ENCODE peak calls at places on chromosomes 4 and X, in six cellular contexts. N is testis, C is fibroblast of lung, M is tibial artery, E is RWPE2, K is PC-9. I is an unnamed sample. For H3K9me3, the result is how much of the 10 kb centered on the place peaks cover.

GRCh38 chr4:6991771-6992557 is 51.2 kb upstream of the TADA2B start:
- DNase-seq in C (peak), K (peak), E (no peak), N (peak), M (peak), I (peak)

GRCh38 chrX:87265518-87265917 is 252.1 kb upstream of the KLHL4 start:
- DNase-seq in C (no peak), K (no peak), N (no peak), M (no peak), E (no peak), I (no peak)

GRCh38 chr4:84565951-84566350 is 17.0 kb upstream of the CDS1 start:
- DNase-seq in E (no peak), M (no peak), N (no peak), C (no peak), K (no peak), I (no peak)

GRCh38 chr4:57018930-57019329 is 40.2 kb downstream of the POLR2B start:
- DNase-seq in E (no peak), M (no peak), N (no peak), K (no peak), C (no peak), I (no peak)

GRCh38 chr4:101104264-101105052 is 242.9 kb downstream of the PPP3CA start:
- DNase-seq in N (no peak), K (no peak), E (no peak), M (no peak), C (no peak), I (no peak)

GRCh38 chr4:76736434-76736833 is 161.5 kb downstream of the SOWAHB start:
- DNase-seq in M (no peak), N (no peak), C (peak), K (no peak), E (no peak), I (peak)

GRCh38 chr4:76527666-76528065 is 92.6 kb downstream of the SHROOM3 start:
- DNase-seq in C (peak), M (no peak), N (no peak), E (no peak), K (no peak), I (no peak)

GRCh38 chrX:104564921-104565703 is 887 bp upstream of the IL1RAPL2 start:
- DNase-seq in C (no peak), E (no peak), N (no peak), K (no peak), M (no peak), I (no peak)

GRCh38 chr4:147194107-147194506 is 248.4 kb upstream of the TTC29 start:
- DNase-seq in N (peak), E (no peak), K (no peak), C (peak), M (no peak), I (no peak)

GRCh38 chrX:72003811-72004750 is 93.4 kb downstream of the NHSL2 start:
- DNase-seq in K (no peak), M (peak), E (no peak), C (peak), N (no peak), I (no peak)

GRCh38 chr4:122364700-122365404 is 14.0 kb upstream of the ADAD1 start:
- DNase-seq in M (no peak), E (no peak), K (no peak), N (no peak), C (no peak), I (no peak)
- H3K27ac ChIP-seq in M (no peak), E (no peak), K (no peak), N (no peak), C (no peak), I (no peak)

DNA sequence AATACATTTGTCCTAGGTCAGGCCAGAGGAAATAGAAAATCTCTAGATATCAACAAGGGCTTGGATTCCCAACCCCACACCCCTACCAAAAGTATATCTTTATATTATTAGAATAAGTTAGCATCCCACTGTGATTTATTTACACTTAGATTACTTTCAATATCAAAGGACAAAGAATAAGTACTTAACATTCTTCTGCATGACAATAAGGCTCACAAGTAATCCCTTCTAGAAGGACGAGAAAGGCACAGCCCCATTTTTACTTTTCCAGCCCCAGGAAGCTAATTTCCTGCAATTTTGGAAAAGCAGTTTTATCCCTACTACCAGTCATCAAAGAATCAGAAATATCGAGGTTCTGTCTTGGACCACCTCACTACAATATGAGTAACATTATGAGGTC is 14.1 kb upstream of the SLITRK2 start:
- DNase-seq in K (no peak), M (no peak), E (no peak), N (no peak), C (no peak), I (no peak)
- H3K9me3 ChIP-seq in K (under half), M (under half), E (under half), N (under half), C (under half), I (under half)

GRCh38 chrX:74420194-74421035 is 878 bp upstream of the SLC16A2 start:
- DNase-seq in K (peak), E (peak), N (peak), C (peak), M (peak), I (peak)
- H3K27ac ChIP-seq in K (no peak), E (peak), N (peak), C (peak), M (peak), I (peak)

DNA sequence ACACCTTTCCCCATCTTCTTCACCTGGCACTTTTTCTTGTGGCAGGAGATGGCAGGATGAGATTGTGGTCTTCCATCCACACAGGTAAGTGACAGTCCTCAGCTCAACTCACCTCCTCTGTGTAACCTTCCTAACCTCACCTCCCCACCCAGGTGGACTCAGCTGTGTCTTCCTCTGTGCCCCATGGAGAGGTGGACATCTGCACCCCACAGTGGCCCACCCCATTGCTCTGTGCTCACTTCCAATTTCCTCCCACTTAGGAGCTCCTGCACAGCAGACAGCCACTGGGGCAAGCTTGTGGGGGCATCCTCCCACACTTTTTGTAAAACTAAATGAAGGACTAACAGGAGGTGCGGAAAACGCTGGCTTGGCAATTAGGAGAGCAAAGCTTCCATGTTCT is 61.6 kb downstream of the MSX1 start:
- DNase-seq in N (no peak), M (no peak), K (no peak), E (no peak), C (no peak), I (no peak)
- H3K9me3 ChIP-seq in N (under half), M (under half), K (under half), E (under half), C (under half), I (under half)

DNA sequence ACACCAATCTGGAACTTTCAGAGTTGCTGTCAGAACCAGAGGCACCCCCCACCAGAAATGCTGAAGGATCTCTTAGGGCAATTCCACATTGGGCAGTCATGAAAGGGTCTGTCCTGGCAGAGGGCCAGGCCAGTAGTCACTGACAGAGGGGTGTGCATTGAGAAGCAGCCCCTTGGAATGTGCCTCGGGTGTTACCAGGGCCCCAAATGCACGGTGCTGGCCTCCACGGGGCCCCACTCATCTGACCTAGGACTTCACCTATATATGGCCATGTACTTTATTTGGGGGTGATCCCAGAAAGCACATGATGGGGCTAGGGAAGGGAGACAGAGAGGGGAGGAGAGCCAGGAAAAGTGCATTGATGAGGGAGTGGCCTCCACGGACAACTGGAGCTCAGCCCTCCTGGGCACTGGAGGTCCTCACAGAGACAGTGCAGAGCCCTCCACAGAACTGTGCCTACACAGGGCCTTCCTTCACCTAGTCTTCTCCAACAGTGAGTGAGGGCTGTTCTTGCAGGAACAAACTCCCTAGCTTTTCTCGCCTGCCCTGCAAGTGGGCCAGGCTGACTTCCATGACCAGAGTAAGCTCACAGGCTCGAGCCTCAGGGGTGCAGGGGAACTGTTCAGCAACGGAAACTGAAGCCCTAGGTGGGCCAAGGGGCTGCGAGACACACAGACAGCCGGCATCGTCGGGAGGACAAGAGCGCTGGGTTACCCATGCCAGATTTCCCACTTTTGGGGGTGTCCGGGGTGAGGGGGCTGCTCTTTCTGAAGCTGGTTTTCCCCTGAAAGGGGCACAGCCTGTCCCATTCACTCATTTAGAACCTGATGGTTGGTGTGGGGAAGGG is 136.2 kb downstream of the HMX1 start:
- DNase-seq in M (no peak), N (no peak), E (no peak), K (no peak), C (no peak), I (no peak)
- H3K27ac ChIP-seq in M (no peak), N (no peak), E (no peak), K (no peak), C (no peak), I (no peak)

DNA sequence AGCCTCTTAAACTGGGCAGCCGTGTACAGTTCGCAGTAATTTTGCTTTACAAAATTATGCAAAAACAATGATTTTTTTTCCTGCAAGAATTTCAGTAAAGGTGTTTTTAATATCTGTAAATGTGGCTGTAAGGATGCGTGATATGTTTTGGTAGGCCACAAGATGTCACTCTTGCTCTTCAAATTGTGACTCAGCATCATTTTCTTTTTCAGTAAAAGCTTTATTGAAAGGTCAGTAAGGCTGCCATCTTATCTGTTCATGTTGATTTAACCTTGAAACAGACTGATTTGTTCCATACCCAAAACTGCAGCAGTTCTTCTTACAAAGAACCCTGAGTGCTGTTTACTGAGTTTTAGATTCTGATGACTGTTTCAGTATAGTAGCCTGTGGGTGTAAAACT is 39.9 kb downstream of the TXLNG start:
- DNase-seq in C (peak), K (peak), N (no peak), E (no peak), M (no peak), I (no peak)
- H3K9me3 ChIP-seq in C (under half), K (under half), N (under half), E (under half), M (under half), I (under half)